ENCODE peak calls at places on chromosomes 11 and 22, in six cellular contexts. U is BE2C; Y is activated CD4-positive, CD25-positive, alpha-beta regulatory T cell treated with anti-CD3 and anti-CD28 coated beads, Interleukin-2, amount 50 U/mL, for 16 hours; E is HAP-1; S is astrocyte of the spinal cord; G is GM04504. O is an unnamed sample.

GRCh38 chr11:7826316-7826715 is 29.6 kb upstream of the OR5P2 start:
- DNase-seq in U (no peak), Y (no peak), E (no peak), S (no peak), G (no peak), O (no peak)

GRCh38 chr11:1893581-1894359 is 2.1 kb upstream of the PRR33 start:
- DNase-seq in U (no peak), Y (no peak), E (no peak), S (no peak), G (no peak), O (no peak)

GRCh38 chr11:108933630-108934029 is 268.8 kb downstream of the DDX10 start:
- DNase-seq in U (no peak), Y (no peak), E (no peak), S (peak), G (no peak), O (no peak)

GRCh38 chr11:84719935-84720577 is 907.1 kb downstream of the DLG2 start:
- DNase-seq in U (peak), Y (no peak), E (no peak), S (no peak), G (no peak), O (no peak)

GRCh38 chr11:7688238-7688826 is 15.0 kb upstream of the CYB5R2 start:
- DNase-seq in U (no peak), Y (no peak), E (peak), S (peak), G (no peak), O (peak)

GRCh38 chr11:86934263-86934932 is 20.8 kb downstream of the FZD4 start:
- DNase-seq in U (no peak), Y (no peak), E (no peak), S (no peak), G (no peak), O (no peak)

GRCh38 chr22:20429254-20430100 is 8.1 kb downstream of the SCARF2 start:
- DNase-seq in U (no peak), Y (peak), E (no peak), S (no peak), G (no peak), O (peak)

GRCh38 chr11:68749501-68750196 is 1.7 kb downstream of the TESMIN start:
- DNase-seq in U (no peak), Y (no peak), E (no peak), S (peak), G (no peak), O (no peak)

GRCh38 chr11:68266121-68266891 is 5.5 kb downstream of the C11orf24 start:
- DNase-seq in U (no peak), Y (no peak), E (no peak), S (no peak), G (no peak), O (no peak)

GRCh38 chr22:17100621-17101020 is 15.8 kb downstream of the IL17RA start:
- DNase-seq in U (no peak), Y (no peak), E (no peak), S (no peak), G (no peak), O (no peak)

GRCh38 chr22:47484960-47485571 is 722.6 kb downstream of the TBC1D22A start:
- DNase-seq in U (no peak), Y (no peak), E (no peak), S (no peak), G (no peak), O (no peak)

GRCh38 chr11:46431211-46431610 is 39.6 kb upstream of the CHRM4 start:
- DNase-seq in U (no peak), Y (no peak), E (no peak), S (no peak), G (no peak), O (no peak)

GRCh38 chr11:44601471-44602370 is 36.3 kb downstream of the CD82 start:
- DNase-seq in U (no peak), Y (no peak), E (no peak), S (no peak), G (no peak), O (no peak)

GRCh38 chr11:101091781-101092180 is 37.8 kb downstream of the PGR start:
- DNase-seq in U (no peak), Y (no peak), E (no peak), S (no peak), G (no peak), O (no peak)

GRCh38 chr11:128896356-128896755 is 5.2 kb downstream of the KCNJ5 start:
- DNase-seq in U (no peak), Y (no peak), E (no peak), S (no peak), G (no peak), O (no peak)

GRCh38 chr11:47506363-47506762 is 46.6 kb downstream of the CELF1 start:
- DNase-seq in U (no peak), Y (no peak), E (no peak), S (no peak), G (no peak), O (no peak)

GRCh38 chr22:37560682-37561208 is 465 bp downstream of the CDC42EP1 start:
- DNase-seq in U (no peak), Y (no peak), E (no peak), S (peak), G (no peak), O (no peak)